ENCODE peak calls at places on chromosomes 6 and 20, in five cellular contexts. F, R, D, S and M are unnamed samples.

GRCh38 chr6:137161975-137162374 is 11.5 kb downstream of the IL22RA2 start:
- DNase-seq in D (no peak), F (no peak), R (no peak), S (no peak), M (no peak)

GRCh38 chr6:29099190-29099589 is at the start of gene OR2J1:
- DNase-seq in F (no peak), S (no peak), D (no peak), R (no peak), M (no peak)

GRCh38 chr20:17498181-17498580 is 33.0 kb downstream of the BFSP1 start:
- DNase-seq in S (no peak), R (no peak), F (peak), D (no peak), M (no peak)

GRCh38 chr20:50895111-50895830 is 36.0 kb downstream of the ADNP start:
- DNase-seq in D (no peak), S (no peak), F (no peak), R (no peak), M (no peak)

GRCh38 chr6:53418288-53418687 is 69.5 kb upstream of the ELOVL5 start:
- DNase-seq in D (no peak), F (no peak), S (no peak), R (no peak), M (no peak)

GRCh38 chr6:43334466-43335095 is 26.0 kb upstream of the CRIP3 start:
- DNase-seq in D (no peak), R (peak), S (peak), F (peak), M (no peak)

GRCh38 chr6:164690241-164690640 is 619.2 kb downstream of the C6orf118 start:
- DNase-seq in D (no peak), F (no peak), S (no peak), R (no peak), M (no peak)

GRCh38 chr6:143973097-143973979 is 34.7 kb downstream of the PLAGL1 start:
- DNase-seq in D (no peak), F (no peak), S (no peak), R (no peak), M (no peak)

GRCh38 chr6:109794201-109794926 is 103.3 kb downstream of the FIG4 start:
- DNase-seq in S (no peak), D (no peak), F (peak), R (no peak), M (no peak)

GRCh38 chr20:62195736-62196135 is 12.9 kb downstream of the MTG2 start:
- DNase-seq in S (no peak), F (no peak), D (no peak), R (no peak), M (no peak)

GRCh38 chr6:122778961-122779671 is 400 bp upstream of the FABP7 start:
- DNase-seq in D (peak), R (no peak), F (no peak), S (no peak), M (peak)

GRCh38 chr6:30829639-30830250 is 54.6 kb upstream of the DDR1 start:
- DNase-seq in D (no peak), S (no peak), R (no peak), F (no peak), M (no peak)

GRCh38 chr20:61546641-61547040 is 294.6 kb downstream of the CDH4 start:
- DNase-seq in R (no peak), F (no peak), D (no peak), S (no peak), M (no peak)

GRCh38 chr6:1325471-1326309 is 13.8 kb downstream of the FOXQ1 start:
- DNase-seq in F (peak), S (no peak), R (no peak), D (no peak), M (no peak)

GRCh38 chr6:147806697-147807096 is 298.2 kb downstream of the SAMD5 start:
- DNase-seq in R (peak), S (no peak), F (no peak), D (no peak), M (no peak)

GRCh38 chr6:43712590-43712989 is 25.0 kb upstream of the MRPS18A start:
- DNase-seq in D (no peak), S (no peak), F (no peak), R (no peak), M (no peak)

GRCh38 chr6:118565317-118565960 is 17.3 kb downstream of the PLN start:
- DNase-seq in S (no peak), D (no peak), F (no peak), R (peak), M (no peak)

GRCh38 chr6:51394061-51394460 is 575.4 kb downstream of the TFAP2B start:
- DNase-seq in R (no peak), F (no peak), S (no peak), D (no peak), M (no peak)

GRCh38 chr6:43799671-43800623 is 29.9 kb downstream of the VEGFA start:
- DNase-seq in F (no peak), R (peak), D (no peak), S (no peak), M (no peak)